ENCODE peak calls at places on chromosomes 4 and X, in four cellular contexts. Z is ovary, B is stomach, O is suprapubic skin. Q is an unnamed sample.

GRCh38 chrX:12871181-12871580 is 4.3 kb downstream of the TLR7 start:
- DNase-seq in Z (no peak), B (no peak), O (no peak), Q (no peak)

GRCh38 chr4:125316781-125317525 is 2.2 kb downstream of the FAT4 start:
- DNase-seq in Z (peak), B (peak), O (peak), Q (no peak)

GRCh38 chrX:154411981-154412340 is 622 bp downstream of the TAFAZZIN start:
- DNase-seq in Z (peak), B (peak), O (peak), Q (no peak)

GRCh38 chrX:129996120-129996519 is 13.7 kb downstream of the BCORL1 start:
- DNase-seq in Z (no peak), B (no peak), O (no peak), Q (peak)

GRCh38 chrX:10350221-10350620 is 193.4 kb downstream of the CLCN4 start:
- DNase-seq in Z (no peak), B (no peak), O (no peak), Q (no peak)

GRCh38 chr4:183411291-183411861 is 33.1 kb upstream of the CDKN2AIP start:
- DNase-seq in Z (no peak), B (no peak), O (no peak), Q (no peak)

GRCh38 chr4:146952896-146953295 is 7.2 kb upstream of the TTC29 start:
- DNase-seq in Z (no peak), B (no peak), O (no peak), Q (no peak)

GRCh38 chrX:67353651-67354370 is 190.0 kb upstream of the AR start:
- DNase-seq in Z (no peak), B (no peak), O (no peak), Q (no peak)

GRCh38 chr4:14726441-14727405 is 275.6 kb upstream of the CPEB2 start:
- DNase-seq in Z (no peak), B (peak), O (no peak), Q (peak)

GRCh38 chrX:48896611-48897011 is 957 bp downstream of the TIMM17B start:
- DNase-seq in Z (no peak), B (no peak), O (peak), Q (no peak)

GRCh38 chr4:48167538-48168263 is 33.7 kb upstream of the TXK start:
- DNase-seq in Z (no peak), B (no peak), O (no peak), Q (no peak)

GRCh38 chr4:173505924-173506779 is 23.9 kb downstream of the HAND2 start:
- DNase-seq in Z (peak), B (peak), O (peak), Q (peak)

GRCh38 chr4:7112656-7113055 is 44.8 kb upstream of the GRPEL1 start:
- DNase-seq in Z (peak), B (no peak), O (no peak), Q (no peak)

GRCh38 chr4:112823631-112824030 is 186.7 kb downstream of the LARP7 start:
- DNase-seq in Z (no peak), B (no peak), O (no peak), Q (no peak)

GRCh38 chr4:39559641-39560040 is 32.4 kb upstream of the UGDH start:
- DNase-seq in Z (no peak), B (peak), O (no peak), Q (no peak)

GRCh38 chrX:71533514-71533849 is 578 bp downstream of the OGT start:
- DNase-seq in Z (no peak), B (no peak), O (no peak), Q (no peak)

GRCh38 chrX:71532753-71533425 is at the start of gene OGT:
- DNase-seq in Z (peak), B (peak), O (peak), Q (peak)

GRCh38 chrX:71533850-71534515 is 1.1 kb downstream of the OGT start:
- DNase-seq in Z (peak), B (peak), O (peak), Q (no peak)

GRCh38 chrX:71534773-71535544 is 2.1 kb downstream of the OGT start:
- DNase-seq in Z (no peak), B (no peak), O (no peak), Q (no peak)

GRCh38 chrX:71532078-71532752 is 689 bp upstream of the OGT start:
- DNase-seq in Z (no peak), B (no peak), O (no peak), Q (no peak)
- TF ChIP-seq POLR2A in Z (no peak), B (no peak), O (no peak), Q (no peak)

GRCh38 chr4:156962069-156962377 is 9.6 kb downstream of the PDGFC start:
- DNase-seq in Z (no peak), B (no peak), O (no peak), Q (no peak)
- TF ChIP-seq POLR2A in Z (no peak), B (no peak), O (no peak), Q (no peak)

DNA sequence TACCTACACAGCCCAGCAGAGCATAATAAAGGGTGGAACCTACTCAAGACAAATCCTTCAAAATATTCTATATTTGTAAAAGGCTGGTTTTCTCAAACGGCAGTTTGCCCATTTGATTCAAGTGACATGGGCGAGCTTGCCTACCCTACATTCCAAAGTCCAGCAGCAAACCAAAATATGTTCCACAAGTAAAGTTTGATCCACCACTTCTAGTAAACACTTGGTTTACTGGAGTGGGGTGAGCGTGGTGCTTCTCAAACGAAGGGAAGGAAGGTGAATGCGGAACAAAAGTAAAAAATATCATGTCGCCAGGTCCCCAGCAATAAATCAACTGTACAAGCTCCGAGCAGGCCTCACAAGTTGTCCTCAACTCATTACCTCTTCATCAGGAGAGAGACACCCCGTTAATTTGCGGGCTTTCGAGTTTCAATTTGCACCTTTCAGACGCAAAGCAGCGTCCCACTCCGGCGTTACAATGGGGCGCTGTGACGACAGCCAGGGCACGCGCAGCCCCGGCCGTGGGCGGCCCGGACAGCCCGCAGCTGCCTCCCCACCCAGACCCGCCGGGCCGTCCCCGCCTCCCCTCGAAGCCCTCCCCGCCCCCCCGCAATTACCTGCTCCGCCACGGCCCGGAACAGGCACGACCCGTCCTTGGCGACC is 1.1 kb downstream of the OTUD4 start:
- DNase-seq in Z (peak), B (peak), O (peak), Q (no peak)
- TF ChIP-seq POLR2A in Z (no peak), B (peak), O (peak), Q (peak)

GRCh38 chr4:1683903-1684755 is at the start of gene FAM53A:
- DNase-seq in Z (peak), B (peak), O (peak), Q (peak)
- TF ChIP-seq POLR2A in Z (peak), B (no peak), O (no peak), Q (peak)

DNA sequence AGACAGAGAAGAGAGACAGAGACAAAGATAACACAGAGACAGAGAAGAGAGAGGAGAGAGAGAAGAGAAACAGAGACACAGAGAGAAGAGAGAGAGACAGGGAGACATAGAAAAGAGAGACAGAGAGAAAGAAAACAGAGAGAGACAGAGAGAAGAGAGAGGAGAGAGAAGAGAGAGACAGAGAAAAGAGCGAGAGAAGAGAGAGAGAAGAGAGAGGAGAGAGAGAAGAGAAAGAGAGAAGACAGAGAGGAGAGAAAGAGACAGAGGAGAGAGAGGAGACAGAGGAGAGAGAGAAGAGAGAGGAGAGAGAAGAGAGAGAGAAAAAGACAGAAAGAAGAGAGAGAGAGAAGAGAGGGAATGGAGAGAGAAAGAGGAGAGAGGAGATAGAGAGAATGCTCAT is 601.1 kb upstream of the PRKX start:
- DNase-seq in Z (no peak), B (no peak), O (no peak), Q (no peak)
- TF ChIP-seq POLR2A in Z (no peak), B (no peak), O (no peak), Q (no peak)